ENCODE peak calls at places on chromosomes 4 and X, in six cellular contexts. V is HT-29, Z is COR-L47, G is CD14-positive monocyte, X is LoVo, P is T-helper 1 cell. Y is an unnamed sample.

GRCh38 chr4:46909078-46909477 is at the start of gene COX7B2:
- DNase-seq in P (no peak), Z (no peak), X (no peak), V (no peak), G (no peak), Y (no peak)

GRCh38 chrX:3184176-3184930 is 143.1 kb downstream of the ARSF start:
- DNase-seq in Z (no peak), P (no peak), X (no peak), G (no peak), V (no peak), Y (no peak)

GRCh38 chrX:9252182-9252581 is 212.7 kb upstream of the TBL1X start:
- DNase-seq in V (no peak), P (no peak), X (no peak), Z (no peak), G (no peak), Y (no peak)

GRCh38 chrX:30713061-30713525 is 59.9 kb downstream of the GK start:
- DNase-seq in G (peak), X (peak), P (peak), Z (peak), V (peak), Y (peak)

GRCh38 chr4:73341454-73341853 is 62.6 kb upstream of the ALB start:
- DNase-seq in V (peak), G (no peak), Z (peak), X (peak), P (no peak), Y (peak)

GRCh38 chr4:159006202-159006601 is 96.7 kb upstream of the RAPGEF2 start:
- DNase-seq in V (no peak), P (no peak), Z (peak), X (peak), G (no peak), Y (no peak)

GRCh38 chrX:71366674-71367256 is 608 bp downstream of the TAF1 start:
- DNase-seq in V (peak), X (no peak), Z (no peak), P (peak), G (no peak), Y (peak)

GRCh38 chr4:7677086-7677485 is 242.4 kb upstream of the PSAPL1 start:
- DNase-seq in X (no peak), P (no peak), G (no peak), V (no peak), Z (no peak), Y (no peak)

GRCh38 chr4:165947019-165947418 is 74.0 kb downstream of the TLL1 start:
- DNase-seq in P (no peak), Z (no peak), X (no peak), G (no peak), V (no peak), Y (no peak)

GRCh38 chrX:12985336-12985735 is 10.4 kb downstream of the TMSB4X start:
- DNase-seq in V (no peak), P (no peak), X (no peak), Z (no peak), G (no peak), Y (no peak)

Y was measured in BE2C.